ENCODE peak calls at places on chromosomes 11 and 22, in nine cellular contexts. One of them, this sample, is unnamed.
A peak's percentile ranks its signal among the peaks of the same experiment; 100 is the strongest.

GRCh38 chr22:31912402-31912733 is 32.0 kb upstream of the YWHAH start:
- DNase-seq in H9: no peak
- DNase-seq in neural progenitor cell: no peak
- DNase-seq in mesendoderm: no peak
- DNase-seq in PC-3: no peak
- DNase-seq in endothelial cell of umbilical vein: no peak
- DNase-seq in neuronal stem cell: no peak
- DNase-seq in colonic mucosa: no peak
- DNase-seq in H1: no peak
- DNase-seq in this sample: no peak

GRCh38 chr11:108218455-108218854 is 4.0 kb downstream of the NPAT start:
- DNase-seq in H9: no peak
- DNase-seq in neural progenitor cell: no peak
- DNase-seq in mesendoderm: no peak
- DNase-seq in PC-3: peak; percentile 24
- DNase-seq in endothelial cell of umbilical vein: no peak
- DNase-seq in neuronal stem cell: no peak
- DNase-seq in colonic mucosa: no peak
- DNase-seq in H1: no peak
- DNase-seq in this sample: no peak

GRCh38 chr22:46575915-46576555 is 38.6 kb upstream of the CELSR1 start:
- DNase-seq in H9: peak; percentile 74
- DNase-seq in neural progenitor cell: peak; percentile 20
- DNase-seq in mesendoderm: peak; percentile 82
- DNase-seq in PC-3: no peak
- DNase-seq in endothelial cell of umbilical vein: no peak
- DNase-seq in neuronal stem cell: no peak
- DNase-seq in colonic mucosa: peak; percentile 80
- DNase-seq in H1: no peak
- DNase-seq in this sample: no peak

GRCh38 chr11:121391914-121392313 is 60.2 kb upstream of the SORL1 start:
- DNase-seq in H9: no peak
- DNase-seq in neural progenitor cell: no peak
- DNase-seq in mesendoderm: no peak
- DNase-seq in PC-3: peak; percentile 95
- DNase-seq in endothelial cell of umbilical vein: no peak
- DNase-seq in neuronal stem cell: no peak
- DNase-seq in colonic mucosa: peak; percentile 92
- DNase-seq in H1: no peak
- DNase-seq in this sample: no peak

GRCh38 chr11:1978865-1979473 is 18.7 kb downstream of the H19 start:
- DNase-seq in H9: no peak
- DNase-seq in neural progenitor cell: no peak
- DNase-seq in mesendoderm: no peak
- DNase-seq in PC-3: no peak
- DNase-seq in endothelial cell of umbilical vein: no peak
- DNase-seq in neuronal stem cell: no peak
- DNase-seq in colonic mucosa: no peak
- DNase-seq in H1: peak; percentile 31
- DNase-seq in this sample: no peak

GRCh38 chr11:35030716-35031213 is 108.2 kb upstream of the CD44 start:
- DNase-seq in H9: no peak
- DNase-seq in neural progenitor cell: no peak
- DNase-seq in mesendoderm: peak; percentile 78
- DNase-seq in PC-3: peak; percentile 96
- DNase-seq in endothelial cell of umbilical vein: peak; percentile 73
- DNase-seq in neuronal stem cell: no peak
- DNase-seq in colonic mucosa: no peak
- DNase-seq in H1: no peak
- DNase-seq in this sample: no peak

GRCh38 chr22:29727248-29727551 is 7.4 kb downstream of the CABP7 start:
- DNase-seq in H9: peak; percentile 79
- DNase-seq in neural progenitor cell: peak; percentile 84
- DNase-seq in mesendoderm: peak; percentile 84
- DNase-seq in PC-3: no peak
- DNase-seq in endothelial cell of umbilical vein: peak; percentile 10
- DNase-seq in neuronal stem cell: no peak
- DNase-seq in colonic mucosa: peak; percentile 27
- DNase-seq in H1: peak; percentile 79
- DNase-seq in this sample: no peak

GRCh38 chr11:100902454-100903141 is 215.5 kb downstream of the ARHGAP42 start:
- DNase-seq in H9: no peak
- DNase-seq in neural progenitor cell: no peak
- DNase-seq in mesendoderm: no peak
- DNase-seq in PC-3: no peak
- DNase-seq in endothelial cell of umbilical vein: no peak
- DNase-seq in neuronal stem cell: no peak
- DNase-seq in colonic mucosa: no peak
- DNase-seq in H1: no peak
- DNase-seq in this sample: no peak

GRCh38 chr22:41369089-41369745 is 12.5 kb upstream of the TEF start:
- DNase-seq in H9: no peak
- DNase-seq in neural progenitor cell: no peak
- DNase-seq in mesendoderm: no peak
- DNase-seq in PC-3: no peak
- DNase-seq in endothelial cell of umbilical vein: no peak
- DNase-seq in neuronal stem cell: no peak
- DNase-seq in colonic mucosa: no peak
- DNase-seq in H1: no peak
- DNase-seq in this sample: no peak

DNA sequence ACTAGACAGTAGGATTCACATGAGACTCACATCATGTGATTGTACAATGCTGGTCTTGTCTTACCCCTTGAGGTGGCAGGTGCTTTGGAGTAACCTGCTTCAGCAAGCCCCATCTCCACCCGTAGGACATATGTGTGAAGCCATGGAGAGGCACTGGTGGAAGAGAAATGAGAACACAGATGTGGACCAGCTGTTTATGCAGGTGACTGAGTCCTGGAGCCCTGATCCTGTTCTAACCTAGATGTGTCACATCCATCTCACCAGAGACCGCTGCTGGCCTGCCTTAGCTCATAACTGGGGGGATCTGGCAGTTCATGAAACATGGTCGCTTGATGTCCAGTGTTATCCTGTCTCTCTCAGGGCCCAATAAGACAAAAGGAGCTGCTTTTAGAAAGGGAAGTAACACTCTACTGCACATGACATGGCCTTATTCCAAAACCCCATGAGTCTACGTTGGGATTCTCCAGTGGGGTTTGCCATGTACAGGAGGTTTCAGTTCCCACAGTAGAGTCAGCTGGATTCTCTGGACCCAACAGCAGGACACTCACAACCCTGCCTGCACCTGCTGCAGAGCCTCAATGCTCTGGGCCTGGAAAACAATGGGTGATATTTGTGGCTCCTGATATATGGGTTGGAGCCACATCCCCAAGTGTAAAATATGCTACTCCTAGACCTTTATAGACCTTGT is 62.0 kb downstream of the GGTLC2 start:
- DNase-seq in H9: peak; percentile 11
- DNase-seq in neural progenitor cell: no peak
- DNase-seq in mesendoderm: no peak
- DNase-seq in PC-3: no peak
- DNase-seq in endothelial cell of umbilical vein: no peak
- DNase-seq in neuronal stem cell: no peak
- DNase-seq in colonic mucosa: no peak
- DNase-seq in H1: no peak
- DNase-seq in this sample: no peak
- H3K9ac ChIP-seq in H9: no peak overlapping the region
- H3K9ac ChIP-seq in neural progenitor cell: no peak overlapping the region
- H3K9ac ChIP-seq in mesendoderm: no peak overlapping the region
- H3K9ac ChIP-seq in PC-3: no peak overlapping the region
- H3K9ac ChIP-seq in endothelial cell of umbilical vein: no peak overlapping the region
- H3K9ac ChIP-seq in neuronal stem cell: no peak overlapping the region
- H3K9ac ChIP-seq in colonic mucosa: no peak overlapping the region
- H3K9ac ChIP-seq in H1: no peak overlapping the region
- H3K9ac ChIP-seq in this sample: no peak overlapping the region

GRCh38 chr11:7969756-7970646 is 4.8 kb upstream of the NLRP10 start:
- DNase-seq in H9: peak; percentile 80
- DNase-seq in neural progenitor cell: no peak
- DNase-seq in mesendoderm: peak; percentile 65
- DNase-seq in PC-3: no peak
- DNase-seq in endothelial cell of umbilical vein: no peak
- DNase-seq in neuronal stem cell: no peak
- DNase-seq in colonic mucosa: no peak
- DNase-seq in H1: no peak
- DNase-seq in this sample: no peak

GRCh38 chr11:7971846-7972245 is 6.6 kb upstream of the NLRP10 start:
- DNase-seq in H9: no peak
- DNase-seq in neural progenitor cell: no peak
- DNase-seq in mesendoderm: no peak
- DNase-seq in PC-3: no peak
- DNase-seq in endothelial cell of umbilical vein: no peak
- DNase-seq in neuronal stem cell: no peak
- DNase-seq in colonic mucosa: no peak
- DNase-seq in H1: no peak
- DNase-seq in this sample: no peak

GRCh38 chr11:7974668-7975067 is 9.4 kb upstream of the NLRP10 start:
- DNase-seq in H9: peak; percentile 53
- DNase-seq in neural progenitor cell: no peak
- DNase-seq in mesendoderm: peak; percentile 79
- DNase-seq in PC-3: peak; percentile 62
- DNase-seq in endothelial cell of umbilical vein: no peak
- DNase-seq in neuronal stem cell: no peak
- DNase-seq in colonic mucosa: no peak
- DNase-seq in H1: no peak
- DNase-seq in this sample: no peak

GRCh38 chr11:7968686-7969085 is 3.4 kb upstream of the NLRP10 start:
- DNase-seq in H9: no peak
- DNase-seq in neural progenitor cell: no peak
- DNase-seq in mesendoderm: peak; percentile 9
- DNase-seq in PC-3: no peak
- DNase-seq in endothelial cell of umbilical vein: no peak
- DNase-seq in neuronal stem cell: no peak
- DNase-seq in colonic mucosa: no peak
- DNase-seq in H1: no peak
- DNase-seq in this sample: no peak

DNA sequence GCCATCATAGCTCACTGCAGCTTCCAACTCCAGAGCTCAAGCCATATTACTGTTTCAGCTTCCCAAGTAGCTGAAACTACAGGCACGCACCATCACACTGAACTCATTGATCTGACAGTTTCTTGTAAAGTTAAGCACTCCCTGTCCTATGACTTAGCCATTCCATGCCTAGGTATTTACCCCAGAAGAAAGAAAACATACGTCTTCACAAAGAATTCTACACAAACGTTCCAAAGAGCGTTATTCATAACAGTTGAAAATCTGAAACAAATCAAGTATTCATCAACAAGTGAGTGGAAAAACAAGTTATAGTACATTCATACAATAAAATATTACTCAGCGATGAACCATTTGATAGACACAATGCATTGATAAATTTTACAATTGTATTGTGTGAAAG is 7.8 kb upstream of the NLRP10 start:
- DNase-seq in H9: no peak
- DNase-seq in neural progenitor cell: no peak
- DNase-seq in mesendoderm: no peak
- DNase-seq in PC-3: peak; percentile 91
- DNase-seq in endothelial cell of umbilical vein: no peak
- DNase-seq in neuronal stem cell: no peak
- DNase-seq in colonic mucosa: no peak
- DNase-seq in H1: no peak
- DNase-seq in this sample: no peak
- H3K27ac ChIP-seq in H9: no peak overlapping the region
- H3K27ac ChIP-seq in neural progenitor cell: no peak overlapping the region
- H3K27ac ChIP-seq in mesendoderm: no peak overlapping the region
- H3K27ac ChIP-seq in PC-3: peak overlapping the region; percentile 90
- H3K27ac ChIP-seq in endothelial cell of umbilical vein: no peak overlapping the region
- H3K27ac ChIP-seq in neuronal stem cell: no peak overlapping the region
- H3K27ac ChIP-seq in colonic mucosa: no peak overlapping the region
- H3K27ac ChIP-seq in H1: no peak overlapping the region
- H3K27ac ChIP-seq in this sample: no peak overlapping the region

DNA sequence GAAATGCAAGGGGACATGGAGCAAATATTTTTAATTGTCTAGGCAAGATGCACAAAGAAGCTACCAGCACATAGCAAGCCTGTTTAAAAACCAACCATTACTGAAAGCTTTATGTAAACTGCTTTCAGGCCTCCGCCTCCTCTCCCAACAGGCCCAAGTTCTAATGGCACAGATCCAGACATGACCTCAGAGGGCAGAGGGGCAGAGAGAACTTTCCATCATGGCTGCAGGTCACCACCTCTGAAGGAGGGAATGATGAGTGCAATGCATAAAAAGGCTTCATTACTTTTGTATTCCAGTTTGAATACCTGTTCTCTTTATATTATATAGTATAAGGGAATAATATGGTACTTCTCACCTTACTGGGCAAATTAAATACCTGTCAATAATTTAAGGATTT is 15.2 kb downstream of the DDX17 start:
- DNase-seq in H9: no peak
- DNase-seq in neural progenitor cell: no peak
- DNase-seq in mesendoderm: no peak
- DNase-seq in PC-3: no peak
- DNase-seq in endothelial cell of umbilical vein: peak; percentile 29
- DNase-seq in neuronal stem cell: no peak
- DNase-seq in colonic mucosa: peak; percentile 82
- DNase-seq in H1: no peak
- DNase-seq in this sample: no peak
- H3K9ac ChIP-seq in H9: no peak overlapping the region
- H3K9ac ChIP-seq in neural progenitor cell: no peak overlapping the region
- H3K9ac ChIP-seq in mesendoderm: no peak overlapping the region
- H3K9ac ChIP-seq in PC-3: no peak overlapping the region
- H3K9ac ChIP-seq in endothelial cell of umbilical vein: no peak overlapping the region
- H3K9ac ChIP-seq in neuronal stem cell: no peak overlapping the region
- H3K9ac ChIP-seq in colonic mucosa: no peak overlapping the region
- H3K9ac ChIP-seq in H1: no peak overlapping the region
- H3K9ac ChIP-seq in this sample: no peak overlapping the region

DNA sequence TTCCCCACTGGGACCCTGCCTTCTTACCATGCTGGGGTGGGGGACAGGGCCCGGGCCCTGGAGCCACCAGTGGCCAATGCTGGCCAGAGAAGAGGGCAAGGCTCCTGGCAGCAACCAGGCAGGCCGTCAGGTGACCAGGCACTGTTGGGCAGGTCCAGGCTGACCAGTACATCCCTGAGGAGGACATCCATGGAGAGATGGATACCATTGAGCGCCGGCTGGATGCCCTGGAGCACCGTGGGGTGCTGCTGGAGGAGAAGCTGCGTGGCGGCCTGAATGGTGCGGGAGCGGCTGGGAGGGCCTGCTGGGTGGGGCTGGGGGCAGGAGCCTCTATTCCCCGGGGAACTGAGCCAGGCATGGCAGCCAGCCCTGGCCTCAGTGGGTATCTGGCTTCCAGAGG is 21.0 kb downstream of the C22orf23 start:
- DNase-seq in H9: no peak
- DNase-seq in neural progenitor cell: no peak
- DNase-seq in mesendoderm: no peak
- DNase-seq in PC-3: no peak
- DNase-seq in endothelial cell of umbilical vein: no peak
- DNase-seq in neuronal stem cell: no peak
- DNase-seq in colonic mucosa: no peak
- DNase-seq in H1: no peak
- DNase-seq in this sample: no peak
- H3K27ac ChIP-seq in H9: no peak overlapping the region
- H3K27ac ChIP-seq in neural progenitor cell: no peak overlapping the region
- H3K27ac ChIP-seq in mesendoderm: no peak overlapping the region
- H3K27ac ChIP-seq in PC-3: no peak overlapping the region
- H3K27ac ChIP-seq in endothelial cell of umbilical vein: no peak overlapping the region
- H3K27ac ChIP-seq in neuronal stem cell: no peak overlapping the region
- H3K27ac ChIP-seq in colonic mucosa: no peak overlapping the region
- H3K27ac ChIP-seq in H1: no peak overlapping the region
- H3K27ac ChIP-seq in this sample: no peak overlapping the region

GRCh38 chr11:131609921-131610320 is 239.5 kb downstream of the NTM start:
- DNase-seq in H9: no peak
- DNase-seq in neural progenitor cell: no peak
- DNase-seq in mesendoderm: no peak
- DNase-seq in PC-3: no peak
- DNase-seq in endothelial cell of umbilical vein: no peak
- DNase-seq in neuronal stem cell: no peak
- DNase-seq in colonic mucosa: no peak
- DNase-seq in H1: no peak
- DNase-seq in this sample: no peak
- H3K9ac ChIP-seq in H9: no peak overlapping the region
- H3K9ac ChIP-seq in neural progenitor cell: no peak overlapping the region
- H3K9ac ChIP-seq in mesendoderm: no peak overlapping the region
- H3K9ac ChIP-seq in PC-3: no peak overlapping the region
- H3K9ac ChIP-seq in endothelial cell of umbilical vein: no peak overlapping the region
- H3K9ac ChIP-seq in neuronal stem cell: no peak overlapping the region
- H3K9ac ChIP-seq in colonic mucosa: no peak overlapping the region
- H3K9ac ChIP-seq in H1: no peak overlapping the region
- H3K9ac ChIP-seq in this sample: no peak overlapping the region

This sample was measured in SK-N-MC.